ENCODE peak calls at places on chromosomes 4 and X, in four cellular contexts. C, X, F and A are unnamed samples.

GRCh38 chr4:92172203-92172602 is 131.6 kb upstream of the GRID2 start:
- DNase-seq in C (no peak), X (no peak), F (no peak), A (no peak)

GRCh38 chr4:153713840-153714239 is 29.8 kb downstream of the TLR2 start:
- DNase-seq in C (no peak), X (no peak), F (no peak), A (no peak)

GRCh38 chr4:168511780-168512467 is 15.1 kb downstream of the PALLD start:
- DNase-seq in C (no peak), X (no peak), F (peak; percentile 39), A (no peak)

GRCh38 chrX:150365953-150366911 is 3.1 kb downstream of the MAMLD1 start:
- DNase-seq in C (peak; percentile 68), X (no peak), F (peak; percentile 46), A (peak; percentile 36)

GRCh38 chrX:94854251-94854650 is 1180.2 kb downstream of the FAM133A start:
- DNase-seq in C (no peak), X (no peak), F (no peak), A (no peak)

GRCh38 chrX:147894332-147894870 is 17.3 kb upstream of the FMR1 start:
- DNase-seq in C (no peak), X (no peak), F (no peak), A (no peak)

GRCh38 chrX:47366051-47366722 is 4.2 kb upstream of the ZNF157 start:
- DNase-seq in C (peak; percentile 44), X (peak; percentile 28), F (peak; percentile 80), A (peak; percentile 46)

GRCh38 chr4:88225216-88226107 is 58.9 kb downstream of the PPM1K start:
- DNase-seq in C (no peak), X (no peak), F (no peak), A (no peak)

GRCh38 chrX:23662853-23663252 is 4.4 kb upstream of the PRDX4 start:
- DNase-seq in C (no peak), X (no peak), F (no peak), A (no peak)

GRCh38 chr4:164874791-164875190 is 2.2 kb upstream of the APELA start:
- DNase-seq in C (no peak), X (no peak), F (no peak), A (no peak)

GRCh38 chrX:71912156-71912555 is 1.5 kb downstream of the NHSL2 start:
- DNase-seq in C (no peak), X (no peak), F (no peak), A (no peak)

DNA sequence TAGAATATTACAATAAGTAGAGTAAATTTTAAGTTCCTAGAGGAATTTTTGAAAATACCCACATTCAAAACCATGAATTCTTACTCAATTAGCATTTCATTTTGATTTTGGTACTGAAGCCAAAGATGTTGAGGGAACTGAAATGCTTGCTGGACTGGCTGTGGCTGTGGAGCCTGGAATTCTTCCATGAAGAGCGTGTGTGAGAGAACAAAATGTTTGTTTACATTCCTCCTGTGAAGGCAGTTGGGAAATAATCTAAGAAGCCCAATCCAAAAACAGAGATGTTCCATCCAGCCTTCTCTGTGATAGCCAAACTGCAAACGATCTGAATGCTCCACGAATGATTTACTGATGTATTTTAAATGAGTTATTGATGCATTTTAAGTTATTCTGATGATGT is 3.8 kb upstream of the ADH1B start:
- DNase-seq in C (peak; percentile 87), X (no peak), F (no peak), A (peak; percentile 63)
- H3K27ac ChIP-seq in C (no peak overlapping the region), X (no peak overlapping the region), F (no peak overlapping the region), A (no peak overlapping the region)

GRCh38 chrX:43702079-43702524 is 46.0 kb downstream of the MAOA start:
- DNase-seq in C (no peak), X (no peak), F (no peak), A (no peak)

GRCh38 chrX:43707812-43708548 is 51.9 kb downstream of the MAOA start:
- DNase-seq in C (peak; percentile 76), X (no peak), F (no peak), A (peak; percentile 40)

GRCh38 chrX:43703211-43703791 is 47.2 kb downstream of the MAOA start:
- DNase-seq in C (no peak), X (no peak), F (no peak), A (no peak)

GRCh38 chrX:43702660-43703059 is 46.6 kb downstream of the MAOA start:
- DNase-seq in C (no peak), X (no peak), F (no peak), A (no peak)

DNA sequence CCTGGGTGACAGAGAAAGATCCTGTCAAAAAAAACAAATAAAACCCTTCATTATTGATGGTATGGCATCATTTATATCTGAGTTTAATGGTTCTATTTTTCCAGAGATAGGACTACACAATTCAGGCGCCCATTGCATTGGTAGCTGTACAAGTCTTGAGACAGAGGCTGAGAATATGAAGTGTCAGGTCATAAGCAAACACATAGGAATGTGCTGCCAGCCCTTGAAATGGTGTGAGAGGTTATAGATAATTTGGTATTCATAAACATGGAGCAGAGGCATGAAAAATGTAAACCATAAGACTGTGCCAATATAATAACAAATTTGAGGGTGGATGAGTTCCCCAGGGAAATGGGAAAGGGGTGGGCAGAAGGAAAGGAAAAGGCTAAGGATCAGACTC is 50.7 kb downstream of the MAOA start:
- DNase-seq in C (no peak), X (no peak), F (no peak), A (no peak)
- H3K27ac ChIP-seq in C (no peak overlapping the region), X (no peak overlapping the region), F (no peak overlapping the region), A (peak overlapping the region; percentile 74)

DNA sequence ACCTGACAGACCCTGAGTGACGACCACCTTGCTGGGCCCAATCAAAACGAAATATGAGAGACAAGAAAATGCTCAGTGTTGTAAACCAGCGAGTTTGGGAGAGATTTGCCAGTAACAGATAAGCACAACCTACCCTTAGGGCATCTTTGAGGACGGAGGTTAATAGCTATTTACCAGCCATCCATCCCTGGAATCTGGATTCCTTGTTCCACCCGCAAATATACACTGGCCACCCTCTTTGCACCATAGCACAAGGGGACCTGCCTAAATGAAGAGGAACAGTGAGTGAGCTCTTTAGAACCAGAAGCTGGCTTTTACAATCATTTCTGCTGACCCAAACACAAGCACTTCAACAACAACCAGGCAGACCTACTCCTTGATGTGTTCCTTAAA is 725 bp downstream of the MPP1 start:
- DNase-seq in C (no peak), X (no peak), F (no peak), A (no peak)
- H3K27ac ChIP-seq in C (no peak overlapping the region), X (peak overlapping the region; percentile 64), F (no peak overlapping the region), A (peak overlapping the region; percentile 35)

DNA sequence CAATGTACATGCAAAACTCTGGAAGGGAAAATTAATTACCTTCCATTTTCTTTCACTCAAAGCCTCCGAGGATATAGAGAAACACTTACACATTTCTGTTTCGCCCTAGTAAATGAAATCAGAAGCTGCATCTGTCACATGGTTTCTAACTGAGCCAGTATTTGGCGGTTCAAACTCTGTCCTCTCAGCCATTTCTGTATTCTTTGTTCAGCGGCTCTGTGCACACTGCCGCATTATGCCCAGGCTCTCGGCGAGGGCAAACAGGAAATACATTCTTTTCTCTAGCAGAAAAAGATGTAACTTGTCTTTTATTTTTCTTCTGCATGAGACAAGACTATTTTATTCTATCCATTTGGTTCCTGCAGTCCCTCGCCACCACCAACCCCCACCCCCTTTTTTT is 71.4 kb upstream of the GPM6B start:
- DNase-seq in C (no peak), X (no peak), F (no peak), A (no peak)
- H3K27ac ChIP-seq in C (no peak overlapping the region), X (peak overlapping the region; percentile 82), F (no peak overlapping the region), A (no peak overlapping the region)

GRCh38 chr4:76590847-76591281 is 155.8 kb downstream of the SHROOM3 start:
- DNase-seq in C (no peak), X (no peak), F (no peak), A (no peak)

GRCh38 chr4:76589402-76589801 is 154.4 kb downstream of the SHROOM3 start:
- DNase-seq in C (no peak), X (no peak), F (peak; percentile 37), A (no peak)

GRCh38 chr4:76585897-76586360 is 150.9 kb downstream of the SHROOM3 start:
- DNase-seq in C (no peak), X (peak; percentile 2), F (peak; percentile 97), A (peak; percentile 77)

GRCh38 chr4:76589872-76590846 is 155.1 kb downstream of the SHROOM3 start:
- DNase-seq in C (peak; percentile 28), X (no peak), F (peak; percentile 94), A (peak; percentile 27)

GRCh38 chr4:76588268-76588667 is 153.2 kb downstream of the SHROOM3 start:
- DNase-seq in C (no peak), X (no peak), F (peak; percentile 45), A (no peak)
- H3K27ac ChIP-seq in C (no peak overlapping the region), X (no peak overlapping the region), F (peak overlapping the region; percentile 51), A (peak overlapping the region; percentile 88)

GRCh38 chrX:10945463-10945862 is 165.7 kb upstream of the HCCS start:
- DNase-seq in C (no peak), X (no peak), F (no peak), A (no peak)
- H3K27ac ChIP-seq in C (no peak overlapping the region), X (no peak overlapping the region), F (no peak overlapping the region), A (no peak overlapping the region)

GRCh38 chr4:10020871-10021676 is at the start of gene SLC2A9:
- DNase-seq in C (no peak), X (no peak), F (peak; percentile 22), A (no peak)

GRCh38 chr4:10023050-10023419 is 1.7 kb upstream of the SLC2A9 start:
- DNase-seq in C (no peak), X (no peak), F (peak; percentile 8), A (no peak)

GRCh38 chr4:10024303-10024702 is 3.0 kb upstream of the SLC2A9 start:
- DNase-seq in C (no peak), X (no peak), F (no peak), A (no peak)

GRCh38 chr4:10023806-10024205 is 2.5 kb upstream of the SLC2A9 start:
- DNase-seq in C (no peak), X (no peak), F (peak; percentile 20), A (no peak)

DNA sequence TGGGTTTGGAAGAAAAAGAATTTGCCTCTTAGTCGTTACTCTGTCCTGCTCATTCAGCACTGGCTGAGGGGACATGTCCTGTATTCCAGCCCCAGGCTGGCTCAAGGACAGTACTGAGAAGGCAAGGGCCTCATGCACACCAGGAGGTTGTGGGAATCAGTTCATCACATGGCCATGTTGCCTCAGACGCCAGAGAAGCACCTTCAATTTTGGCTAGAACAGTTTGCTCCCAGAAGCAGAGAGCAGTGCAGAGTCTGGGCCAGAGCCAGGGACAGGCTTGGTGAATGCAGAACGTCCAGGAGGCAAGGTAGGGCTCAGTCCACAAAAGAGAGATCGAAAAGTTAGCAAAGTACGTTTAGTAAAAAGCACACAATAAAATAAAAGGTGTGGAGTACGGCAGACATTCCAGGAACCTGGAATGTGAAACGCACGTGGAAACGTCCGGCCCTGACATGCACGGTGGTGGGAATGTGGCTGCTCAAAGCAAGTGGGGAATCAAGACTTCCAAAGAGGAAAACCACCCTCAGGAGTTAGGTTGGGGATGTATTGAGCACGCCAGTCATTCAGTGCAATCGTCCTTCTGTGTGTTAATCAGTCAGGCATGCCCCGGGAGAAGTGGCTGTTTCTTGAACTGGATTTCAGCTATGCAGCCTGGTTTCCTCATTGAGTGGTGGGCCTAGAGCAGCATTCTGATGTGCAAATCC is 1.2 kb upstream of the SLC2A9 start:
- DNase-seq in C (no peak), X (no peak), F (peak; percentile 17), A (no peak)
- H3K27ac ChIP-seq in C (no peak overlapping the region), X (peak overlapping the region; percentile 39), F (no peak overlapping the region), A (peak overlapping the region; percentile 66)